ENCODE peak calls at places on chromosomes 5 and 9, in eight cellular contexts. Y is MM.1S, Q is aorta, N is NCI-H2081 treated with DMSO at 0.1 percent for 48 hours, V is HT-29, S is activated T-cell treated with anti-CD3 and anti-CD28 coated beads for 4 hours, W is frontal cortex, C is PC-3. K is an unnamed sample.

GRCh38 chr9:38032266-38032830 is 36.7 kb downstream of the SHB start:
- DNase-seq in N (no peak), V (peak), Q (no peak), S (no peak), C (peak), Y (no peak), W (no peak), K (no peak)

GRCh38 chr5:101393795-101394450 is 490.8 kb upstream of the ST8SIA4 start:
- DNase-seq in N (no peak), W (no peak), Q (no peak), S (no peak), Y (no peak), V (no peak), C (no peak), K (no peak)

GRCh38 chr5:74257645-74258328 is 382.7 kb downstream of the ENC1 start:
- DNase-seq in Q (peak), W (no peak), N (no peak), V (peak), Y (peak), S (no peak), C (peak), K (no peak)

GRCh38 chr9:5895782-5896181 is 5.1 kb downstream of the MLANA start:
- DNase-seq in Q (no peak), N (no peak), S (no peak), W (no peak), C (no peak), V (no peak), Y (no peak), K (no peak)

GRCh38 chr5:103060414-103060954 is 59.5 kb downstream of the GIN1 start:
- DNase-seq in Q (no peak), W (no peak), C (peak), N (no peak), S (no peak), Y (no peak), V (peak), K (no peak)

GRCh38 chr9:134641173-134641985 is at the start of gene COL5A1:
- DNase-seq in N (no peak), V (no peak), S (peak), Q (peak), C (peak), Y (no peak), W (peak), K (peak)

GRCh38 chr5:142904421-142904820 is 134.2 kb downstream of the ARHGAP26 start:
- DNase-seq in V (no peak), S (no peak), C (peak), N (no peak), W (no peak), Y (no peak), Q (no peak), K (no peak)

GRCh38 chr5:104312481-104312880 is 749.9 kb upstream of the NUDT12 start:
- DNase-seq in N (no peak), Q (no peak), V (no peak), C (peak), W (no peak), S (no peak), Y (no peak), K (no peak)

GRCh38 chr5:98218838-98219237 is 554.6 kb upstream of the RGMB start:
- DNase-seq in C (no peak), S (no peak), N (no peak), V (no peak), W (no peak), Y (no peak), Q (no peak), K (no peak)

GRCh38 chr5:57179262-57179960 is 5.6 kb downstream of the GPBP1 start:
- DNase-seq in Q (no peak), W (no peak), Y (no peak), C (no peak), V (no peak), S (no peak), N (no peak), K (no peak)

GRCh38 chr5:124457901-124458300 is 288.5 kb downstream of the ZNF608 start:
- DNase-seq in Q (no peak), Y (no peak), S (no peak), V (no peak), N (no peak), W (no peak), C (no peak), K (no peak)

GRCh38 chr9:36900136-36900855 is 133.8 kb downstream of the PAX5 start:
- DNase-seq in Y (no peak), W (peak), N (no peak), C (no peak), S (no peak), Q (peak), V (no peak), K (no peak)

GRCh38 chr5:81747030-81747429 is 3.9 kb downstream of the SSBP2 start:
- DNase-seq in N (no peak), Q (no peak), V (no peak), W (no peak), C (no peak), S (no peak), Y (no peak), K (no peak)

GRCh38 chr9:86122309-86122708 is 23.0 kb upstream of the GOLM1 start:
- DNase-seq in W (no peak), Q (no peak), C (no peak), S (no peak), Y (no peak), V (peak), N (no peak), K (no peak)

GRCh38 chr9:6552033-6552737 is 93.3 kb downstream of the GLDC start:
- DNase-seq in Q (no peak), C (peak), V (no peak), S (no peak), N (peak), Y (no peak), W (no peak), K (no peak)

GRCh38 chr5:91956738-91957137 is 573.6 kb upstream of the ARRDC3 start:
- DNase-seq in S (no peak), N (no peak), W (no peak), V (no peak), Q (no peak), C (no peak), Y (no peak), K (no peak)

GRCh38 chr5:126868961-126869451 is 92.1 kb downstream of the LMNB1 start:
- DNase-seq in V (no peak), S (no peak), W (peak), C (no peak), Y (no peak), N (no peak), Q (no peak), K (no peak)

GRCh38 chr5:34632805-34633414 is 23.2 kb upstream of the RAI14 start:
- DNase-seq in N (no peak), Q (no peak), W (no peak), Y (no peak), C (no peak), V (no peak), S (no peak), K (no peak)